ENCODE peak calls at places on chromosomes 16 and 17, in five cellular contexts. J, F, Y, T and S are unnamed samples.

GRCh38 chr16:67936876-67937605 is 391 bp upstream of the PSMB10 start:
- DNase-seq in J (peak), F (no peak), Y (no peak), T (no peak), S (no peak)

GRCh38 chr17:45319239-45319703 is 2.5 kb upstream of the MAP3K14 start:
- DNase-seq in J (no peak), F (no peak), Y (no peak), T (no peak), S (peak)

GRCh38 chr17:6239237-6239798 is 169.1 kb downstream of the WSCD1 start:
- DNase-seq in J (no peak), F (no peak), Y (no peak), T (no peak), S (no peak)

GRCh38 chr17:69425978-69426377 is 11.5 kb downstream of the MAP2K6 start:
- DNase-seq in J (no peak), F (no peak), Y (no peak), T (no peak), S (no peak)

GRCh38 chr17:66459811-66460270 is 157.4 kb downstream of the PRKCA start:
- DNase-seq in J (peak), F (no peak), Y (peak), T (peak), S (peak)

GRCh38 chr17:78351449-78352006 is 8.3 kb downstream of the SOCS3 start:
- DNase-seq in J (peak), F (peak), Y (peak), T (peak), S (no peak)

GRCh38 chr16:2785101-2785991 is 2.0 kb downstream of the PRSS33 start:
- DNase-seq in J (no peak), F (no peak), Y (no peak), T (no peak), S (no peak)

GRCh38 chr16:66198641-66199040 is 167.8 kb upstream of the CDH5 start:
- DNase-seq in J (no peak), F (no peak), Y (no peak), T (no peak), S (no peak)

GRCh38 chr17:6591599-6592158 is 35.3 kb upstream of the PITPNM3 start:
- DNase-seq in J (no peak), F (no peak), Y (no peak), T (peak), S (peak)

GRCh38 chr16:28915181-28915580 is 9.9 kb downstream of the RABEP2 start:
- DNase-seq in J (no peak), F (no peak), Y (no peak), T (no peak), S (no peak)

GRCh38 chr17:45857977-45858708 is 13.5 kb downstream of the SPPL2C start:
- DNase-seq in J (no peak), F (peak), Y (no peak), T (no peak), S (no peak)

GRCh38 chr16:80007216-80007615 is 406.7 kb upstream of the MAF start:
- DNase-seq in J (no peak), F (no peak), Y (no peak), T (no peak), S (no peak)

GRCh38 chr17:68057531-68057952 is 22.0 kb downstream of the KPNA2 start:
- DNase-seq in J (peak), F (no peak), Y (no peak), T (no peak), S (no peak)

GRCh38 chr17:68048996-68049395 is 13.5 kb downstream of the KPNA2 start:
- DNase-seq in J (no peak), F (no peak), Y (no peak), T (no peak), S (no peak)

GRCh38 chr17:68052810-68053209 is 17.3 kb downstream of the KPNA2 start:
- DNase-seq in J (no peak), F (no peak), Y (no peak), T (no peak), S (no peak)

GRCh38 chr17:68053237-68054030 is 17.9 kb downstream of the KPNA2 start:
- DNase-seq in J (no peak), F (no peak), Y (no peak), T (peak), S (no peak)

DNA sequence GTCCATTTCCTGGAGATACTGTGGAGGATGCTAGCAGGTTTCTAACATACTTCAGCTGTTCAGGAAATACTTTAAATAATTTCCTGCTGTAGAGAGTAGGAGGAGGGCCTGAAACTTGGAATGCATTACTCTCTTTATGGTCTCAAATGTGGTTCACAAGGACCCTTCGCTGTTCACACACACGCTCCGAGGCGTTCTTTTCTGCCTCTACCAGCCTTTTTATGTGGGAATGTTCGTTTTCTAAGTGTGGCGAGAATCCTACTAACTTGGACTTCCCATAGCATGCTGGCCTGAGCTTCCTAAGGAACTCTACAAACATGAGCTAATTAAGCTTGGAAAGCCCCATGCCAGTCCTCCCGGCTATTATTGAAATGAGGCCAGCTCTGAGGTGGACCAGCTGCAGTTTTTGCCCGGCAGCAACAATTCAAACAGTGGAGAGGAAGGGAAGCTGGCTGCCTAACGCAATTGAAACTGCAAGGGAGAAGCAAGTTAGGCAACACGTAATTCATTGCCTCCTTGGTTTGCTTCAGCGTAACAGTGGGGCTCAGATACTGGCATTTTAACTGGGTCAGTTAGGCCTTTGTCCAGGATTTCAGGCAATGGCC is 18.9 kb downstream of the KPNA2 start:
- DNase-seq in J (peak), F (no peak), Y (no peak), T (peak), S (no peak)
- TF ChIP-seq CTCF in J (no peak), F (no peak), Y (no peak), T (no peak), S (no peak)

DNA sequence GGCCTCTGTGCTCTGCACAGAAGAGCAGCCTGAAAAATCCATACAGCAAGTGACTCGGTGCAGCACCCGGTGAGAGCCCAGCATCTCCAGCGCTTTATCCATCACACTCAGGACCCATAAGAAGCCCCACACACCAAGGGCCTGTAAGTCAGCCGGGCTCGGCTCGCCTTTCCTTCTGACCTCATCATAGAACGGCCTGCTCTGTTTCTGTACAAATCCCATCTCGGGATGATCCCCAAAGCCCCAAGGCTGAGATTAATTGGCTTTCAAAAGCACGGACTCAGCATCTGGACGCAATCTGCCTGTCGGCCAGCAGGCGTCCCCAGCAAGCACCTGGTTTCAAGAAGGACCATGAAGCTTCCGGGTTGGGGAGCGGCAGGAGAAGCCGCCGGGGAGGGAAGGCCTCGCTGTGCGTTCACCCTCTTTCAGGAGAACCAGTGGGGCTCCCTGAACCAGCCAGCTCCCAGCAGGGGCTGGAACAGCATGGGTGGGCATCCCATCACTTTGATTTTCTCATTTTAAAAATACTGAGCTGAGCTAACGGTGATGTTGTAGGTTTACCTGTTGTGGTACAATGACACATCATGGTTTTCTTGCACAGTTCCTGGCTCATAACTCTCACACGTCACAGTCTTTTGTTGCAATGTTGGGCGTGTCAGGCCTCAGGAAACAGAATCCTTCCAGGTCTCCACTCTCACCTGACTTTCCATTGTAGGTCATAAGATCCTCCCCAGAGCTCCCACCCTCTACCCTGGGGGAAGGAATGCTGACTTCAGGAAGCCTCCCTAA is 6.7 kb downstream of the CCDC57 start:
- DNase-seq in J (peak), F (peak), Y (peak), T (peak), S (peak)
- H3K4me3 ChIP-seq in J (no peak), F (no peak), Y (no peak), T (peak), S (no peak)

DNA sequence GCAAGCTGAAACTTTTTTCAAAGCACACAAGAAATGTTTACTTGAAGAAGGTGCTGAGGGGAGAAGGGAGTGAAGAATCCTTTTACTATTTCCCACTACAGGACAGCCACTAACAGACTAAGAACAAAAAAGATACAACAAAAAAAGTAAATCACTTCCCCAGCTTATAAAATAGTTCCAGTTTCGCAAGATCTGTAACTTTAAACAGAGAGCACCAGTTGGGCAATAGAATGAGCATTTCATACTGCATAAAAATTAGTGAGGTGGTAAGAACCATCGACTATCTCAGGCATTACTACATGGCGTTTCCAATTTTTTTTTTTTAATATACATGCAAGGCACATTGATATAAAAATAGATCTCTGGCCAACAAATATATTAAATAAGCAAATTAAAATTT is 11.1 kb downstream of the CRYBA1 start:
- DNase-seq in J (no peak), F (no peak), Y (no peak), T (no peak), S (no peak)
- TF ChIP-seq CTCF in J (no peak), F (no peak), Y (no peak), T (no peak), S (no peak)

GRCh38 chr17:76207670-76208069 is 32.6 kb downstream of the RNF157 start:
- DNase-seq in J (no peak), F (peak), Y (no peak), T (no peak), S (no peak)
- H3K4me3 ChIP-seq in J (no peak), F (no peak), Y (no peak), T (no peak), S (no peak)

GRCh38 chr17:51000835-51001638 is 119.6 kb downstream of the SPAG9 start:
- DNase-seq in J (no peak), F (peak), Y (no peak), T (peak), S (peak)
- TF ChIP-seq CTCF in J (peak), F (peak), Y (peak), T (peak), S (peak)

DNA sequence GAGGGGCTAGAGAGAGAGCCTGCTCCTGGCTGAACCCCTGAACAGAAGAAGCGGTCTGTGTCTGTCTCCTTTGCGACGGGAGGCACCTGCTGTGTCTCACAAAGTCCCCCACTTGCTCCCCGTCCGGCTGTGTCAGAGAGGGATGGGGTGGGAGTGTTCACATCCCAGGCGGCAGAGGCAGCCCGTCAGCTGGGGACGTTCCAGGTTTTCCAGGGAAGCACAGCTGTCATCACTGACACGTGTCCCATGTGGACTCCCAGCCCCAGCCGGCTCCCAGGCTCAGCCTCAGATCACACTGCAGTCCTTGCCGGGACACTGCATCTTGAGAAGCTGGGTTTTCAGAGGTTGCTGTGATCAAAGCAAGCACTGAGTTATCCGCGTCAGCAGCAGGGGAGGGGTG is 1.6 kb downstream of the TELO2 start:
- DNase-seq in J (no peak), F (no peak), Y (no peak), T (no peak), S (no peak)
- H3K4me3 ChIP-seq in J (peak), F (no peak), Y (no peak), T (peak), S (no peak)

GRCh38 chr16:71722801-71723536 is 1.5 kb downstream of the PHLPP2 start:
- DNase-seq in J (peak), F (peak), Y (peak), T (no peak), S (no peak)

GRCh38 chr16:71727545-71728324 is 3.2 kb upstream of the PHLPP2 start:
- DNase-seq in J (no peak), F (no peak), Y (no peak), T (no peak), S (no peak)

GRCh38 chr16:71724320-71724751 is at the start of gene PHLPP2:
- DNase-seq in J (no peak), F (no peak), Y (no peak), T (no peak), S (no peak)

GRCh38 chr16:71723537-71724319 is 773 bp downstream of the PHLPP2 start:
- DNase-seq in J (peak), F (peak), Y (peak), T (no peak), S (no peak)

DNA sequence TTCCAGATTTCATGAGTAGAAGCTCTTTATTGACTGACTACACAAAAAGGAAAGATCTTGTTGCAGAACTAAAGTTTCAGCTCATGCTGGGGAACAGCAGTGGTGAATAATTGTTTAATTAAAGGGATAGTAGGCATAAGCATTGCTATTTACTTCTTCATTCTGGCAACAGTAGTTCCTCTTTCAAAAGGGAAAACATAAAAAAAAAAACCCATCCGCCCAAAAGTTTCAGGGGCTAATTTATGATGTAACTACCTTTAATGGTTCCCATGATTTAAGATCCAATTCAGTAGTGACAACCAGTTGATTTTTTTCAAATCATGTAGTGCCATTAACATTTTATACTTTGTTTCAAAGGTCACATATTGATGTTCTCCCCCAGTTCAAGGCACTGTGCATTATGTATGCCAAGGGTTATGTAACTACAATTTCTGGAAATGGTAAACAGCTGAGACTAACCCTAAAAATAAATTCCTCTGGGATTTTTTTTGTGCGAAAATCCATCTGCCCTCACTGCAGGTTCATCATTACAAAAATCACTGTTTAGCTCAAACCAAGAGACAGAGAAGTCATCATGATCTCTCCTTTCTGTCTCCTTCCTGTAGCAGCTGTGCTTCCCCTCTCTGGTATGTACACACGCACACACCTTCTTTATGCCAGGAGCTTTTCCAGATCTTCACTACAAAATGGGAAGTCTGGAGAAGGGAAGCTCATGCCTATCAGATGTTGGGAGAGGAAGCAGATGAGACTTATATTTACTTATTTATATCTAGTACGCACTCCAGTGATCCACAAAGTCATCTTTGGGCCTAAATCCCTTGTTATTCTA is 2.2 kb upstream of the PHLPP2 start:
- DNase-seq in J (no peak), F (no peak), Y (no peak), T (no peak), S (no peak)
- TF ChIP-seq CTCF in J (no peak), F (no peak), Y (no peak), T (no peak), S (no peak)